ENCODE peak calls at places on chromosomes 11 and 22, in eight cellular contexts. R, B, G, T, Q, E, Z and D are unnamed samples.

GRCh38 chr11:132101861-132102260 is 731.4 kb downstream of the NTM start:
- DNase-seq in R (no peak), B (no peak), G (no peak), T (no peak), Q (no peak), E (no peak), Z (no peak), D (no peak)

GRCh38 chr11:57619331-57619730 is 21.8 kb downstream of the SERPING1 start:
- DNase-seq in R (no peak), B (no peak), G (no peak), T (no peak), Q (no peak), E (no peak), Z (no peak), D (no peak)

GRCh38 chr11:29641201-29641600 is 375.6 kb downstream of the KCNA4 start:
- DNase-seq in R (no peak), B (no peak), G (no peak), T (no peak), Q (no peak), E (no peak), Z (no peak), D (no peak)

GRCh38 chr11:110759972-110760381 is 47.7 kb upstream of the ARHGAP20 start:
- DNase-seq in R (no peak), B (peak), G (no peak), T (no peak), Q (no peak), E (no peak), Z (no peak), D (no peak)

GRCh38 chr11:129331217-129331616 is 44.4 kb upstream of the BARX2 start:
- DNase-seq in R (no peak), B (peak), G (no peak), T (no peak), Q (no peak), E (no peak), Z (no peak), D (no peak)

GRCh38 chr11:117959438-117960149 is 26.6 kb upstream of the IL10RA start:
- DNase-seq in R (no peak), B (no peak), G (no peak), T (no peak), Q (no peak), E (no peak), Z (no peak), D (no peak)

GRCh38 chr11:16807306-16807705 is 68.9 kb downstream of the C11orf58 start:
- DNase-seq in R (no peak), B (peak), G (peak), T (no peak), Q (no peak), E (no peak), Z (no peak), D (no peak)

GRCh38 chr11:18312663-18313420 is 9.1 kb downstream of the HPS5 start:
- DNase-seq in R (no peak), B (no peak), G (no peak), T (no peak), Q (no peak), E (no peak), Z (no peak), D (no peak)

GRCh38 chr11:64856382-64857227 is 12.2 kb upstream of the CDC42BPG start:
- DNase-seq in R (peak), B (peak), G (peak), T (no peak), Q (no peak), E (no peak), Z (no peak), D (peak)

GRCh38 chr11:45147871-45148270 is 1.4 kb downstream of the PRDM11 start:
- DNase-seq in R (no peak), B (no peak), G (no peak), T (no peak), Q (no peak), E (no peak), Z (no peak), D (no peak)

GRCh38 chr22:19962909-19963806 is 21.5 kb upstream of the TXNRD2 start:
- DNase-seq in R (peak), B (peak), G (no peak), T (no peak), Q (no peak), E (no peak), Z (no peak), D (no peak)

GRCh38 chr11:64648551-64648950 is 57.5 kb downstream of the SLC22A12 start:
- DNase-seq in R (no peak), B (no peak), G (no peak), T (no peak), Q (no peak), E (no peak), Z (no peak), D (no peak)

GRCh38 chr22:46047841-46048595 is 71.1 kb upstream of the WNT7B start:
- DNase-seq in R (no peak), B (peak), G (no peak), T (no peak), Q (no peak), E (no peak), Z (no peak), D (peak)